ENCODE peak calls at places on chromosomes 13 and 19, in eight cellular contexts. M is A549; V is CD8-positive, alpha-beta T cell; N is activated CD8-positive, alpha-beta T cell treated with anti-CD3 and anti-CD28 coated beads for 36 hours; S is Panc1; B is keratinocyte; H is activated B cell treated with CpG ODN at 0.5 μM for 24 hours; W is H9. Z is an unnamed sample.

GRCh38 chr19:33535176-33535575 is 13.6 kb upstream of the PEPD start:
- DNase-seq in M (no peak), V (no peak), N (no peak), S (no peak), B (no peak), H (no peak), W (no peak), Z (no peak)

GRCh38 chr13:102773441-102774209 is at the start of gene TEX30:
- DNase-seq in M (peak), V (peak), N (peak), S (peak), B (no peak), H (peak), W (peak), Z (peak)

GRCh38 chr19:41545547-41545946 is 30.4 kb upstream of the CEACAM21 start:
- DNase-seq in M (no peak), V (no peak), N (no peak), S (no peak), B (no peak), H (no peak), W (no peak), Z (no peak)

GRCh38 chr13:39317284-39317683 is 279.0 kb downstream of the NHLRC3 start:
- DNase-seq in M (no peak), V (no peak), N (no peak), S (no peak), B (no peak), H (no peak), W (no peak), Z (no peak)

GRCh38 chr13:30027569-30028455 is 177.4 kb upstream of the UBL3 start:
- DNase-seq in M (no peak), V (no peak), N (no peak), S (no peak), B (no peak), H (no peak), W (no peak), Z (no peak)

GRCh38 chr13:95234242-95234641 is 67.0 kb downstream of the ABCC4 start:
- DNase-seq in M (no peak), V (no peak), N (no peak), S (no peak), B (no peak), H (no peak), W (no peak), Z (no peak)

GRCh38 chr19:30302076-30302475 is 70.1 kb upstream of the ZNF536 start:
- DNase-seq in M (no peak), V (no peak), N (no peak), S (no peak), B (no peak), H (no peak), W (no peak), Z (no peak)

GRCh38 chr19:58581227-58582141 is 8.3 kb upstream of the MZF1 start:
- DNase-seq in M (peak), V (peak), N (peak), S (peak), B (no peak), H (peak), W (peak), Z (peak)

GRCh38 chr13:38702609-38703008 is 15.7 kb downstream of the FREM2 start:
- DNase-seq in M (no peak), V (no peak), N (no peak), S (no peak), B (no peak), H (no peak), W (no peak), Z (no peak)

GRCh38 chr13:41542281-41542680 is 84.9 kb downstream of the RGCC start:
- DNase-seq in M (no peak), V (no peak), N (no peak), S (no peak), B (no peak), H (no peak), W (no peak), Z (no peak)

GRCh38 chr19:46580247-46580646 is 20.9 kb upstream of the CALM3 start:
- DNase-seq in M (no peak), V (no peak), N (no peak), S (no peak), B (no peak), H (no peak), W (no peak), Z (no peak)

GRCh38 chr13:31236211-31236786 is 36.5 kb downstream of the B3GLCT start:
- DNase-seq in M (no peak), V (no peak), N (peak), S (no peak), B (no peak), H (no peak), W (no peak), Z (no peak)

GRCh38 chr19:18488403-18488723 is 33.5 kb downstream of the ELL start:
- DNase-seq in M (peak), V (no peak), N (no peak), S (no peak), B (no peak), H (no peak), W (no peak), Z (no peak)

GRCh38 chr13:26497991-26498423 is 59.5 kb upstream of the WASF3 start:
- DNase-seq in M (no peak), V (no peak), N (no peak), S (no peak), B (no peak), H (no peak), W (no peak), Z (no peak)

GRCh38 chr13:80473695-80474094 is 132.8 kb upstream of the SPRY2 start:
- DNase-seq in M (peak), V (no peak), N (no peak), S (peak), B (no peak), H (no peak), W (no peak), Z (no peak)

DNA sequence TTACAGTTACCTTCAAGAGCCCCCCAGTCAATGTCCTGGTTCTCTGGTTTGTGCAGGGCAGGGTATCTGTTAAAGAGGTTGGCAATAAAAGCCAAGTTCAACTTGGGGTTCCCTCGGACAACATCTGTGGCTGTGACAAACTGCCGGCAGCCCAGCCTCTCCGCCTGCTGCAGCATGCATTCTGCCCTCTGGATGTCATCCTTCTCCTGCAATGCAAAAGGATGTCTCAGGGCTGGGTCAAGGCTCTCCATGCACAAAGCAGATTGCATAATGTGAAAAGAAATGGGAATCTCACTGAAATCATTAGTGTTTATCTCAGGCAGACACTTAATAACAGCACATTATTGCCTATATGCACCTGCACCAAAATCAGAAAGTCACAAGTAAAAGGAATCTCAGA is 35.1 kb downstream of the LCP1 start:
- DNase-seq in M (no peak), V (no peak), N (no peak), S (no peak), B (no peak), H (no peak), W (peak), Z (peak)
- TF ChIP-seq CTCF in M (peak), V (no peak), N (no peak), S (no peak), B (peak), H (no peak), W (peak), Z (no peak)

DNA sequence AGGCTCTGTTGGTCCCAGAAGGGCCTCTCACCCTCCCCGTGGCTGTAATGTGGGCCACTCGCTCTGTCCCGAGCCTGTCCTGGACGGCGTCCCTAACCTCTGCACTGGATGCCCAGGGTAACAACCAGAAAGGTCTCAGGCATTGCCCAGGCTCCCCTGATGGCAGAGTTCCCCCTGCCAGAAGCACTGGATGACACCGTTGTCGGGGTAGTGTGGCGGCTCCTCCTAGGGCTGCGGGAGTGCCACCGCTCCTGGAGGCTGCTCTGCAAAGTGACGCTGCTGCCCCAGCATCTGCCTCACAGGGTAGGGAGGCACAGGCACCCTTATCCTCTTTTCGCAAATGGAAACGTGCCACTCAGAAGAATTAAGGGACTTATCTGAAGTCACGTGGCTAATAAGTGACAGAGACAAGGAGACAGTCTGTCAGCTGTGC is 32.0 kb downstream of the MPHOSPH8 start:
- DNase-seq in M (no peak), V (no peak), N (no peak), S (no peak), B (no peak), H (no peak), W (no peak), Z (no peak)
- TF ChIP-seq CTCF in M (no peak), V (no peak), N (no peak), S (no peak), B (no peak), H (no peak), W (no peak), Z (no peak)

DNA sequence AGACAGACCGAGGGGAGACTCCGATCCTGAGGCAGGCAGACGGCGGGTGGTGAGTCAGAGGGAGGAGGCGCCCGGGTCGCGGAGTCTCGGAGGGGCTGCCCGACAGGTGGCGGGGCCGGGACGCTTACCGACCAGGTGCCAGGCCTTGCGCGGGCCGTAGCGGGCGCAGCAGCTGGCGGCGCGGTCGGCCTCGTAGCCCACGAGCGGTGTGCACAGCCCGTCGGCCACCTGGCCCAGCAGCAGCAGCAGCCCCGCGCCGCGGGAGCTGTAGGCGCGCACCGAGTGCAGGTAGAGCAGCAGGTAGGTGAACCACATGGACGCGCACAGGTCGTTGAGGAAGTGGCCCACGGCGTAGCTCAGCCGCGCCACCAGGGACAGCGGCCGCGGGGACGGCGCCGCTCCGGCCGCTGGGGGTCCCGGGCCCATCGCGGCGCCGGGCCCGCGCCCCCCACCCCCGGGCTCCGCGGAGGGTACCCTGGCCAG is 367 bp downstream of the MFSD12 start:
- DNase-seq in M (peak), V (peak), N (peak), S (no peak), B (no peak), H (peak), W (peak), Z (peak)
- TF ChIP-seq CTCF in M (no peak), V (no peak), N (peak), S (no peak), B (peak), H (no peak), W (no peak), Z (no peak)

GRCh38 chr19:7492142-7493055 is 3.6 kb upstream of the PEX11G start:
- DNase-seq in M (no peak), V (no peak), N (peak), S (no peak), B (no peak), H (no peak), W (no peak), Z (no peak)

GRCh38 chr19:7494416-7495098 is 5.7 kb upstream of the PEX11G start:
- DNase-seq in M (no peak), V (no peak), N (no peak), S (no peak), B (no peak), H (no peak), W (no peak), Z (peak)

GRCh38 chr19:7488736-7489353 is at the start of gene PEX11G:
- DNase-seq in M (peak), V (peak), N (peak), S (peak), B (no peak), H (peak), W (peak), Z (peak)

GRCh38 chr19:7486923-7487322 is 1.9 kb downstream of the PEX11G start:
- DNase-seq in M (no peak), V (no peak), N (no peak), S (no peak), B (no peak), H (no peak), W (no peak), Z (no peak)

GRCh38 chr19:7489609-7490044 is 792 bp upstream of the PEX11G start:
- DNase-seq in M (no peak), V (no peak), N (no peak), S (no peak), B (no peak), H (no peak), W (no peak), Z (no peak)
- TF ChIP-seq CTCF in M (no peak), V (no peak), N (no peak), S (no peak), B (no peak), H (no peak), W (peak), Z (no peak)

DNA sequence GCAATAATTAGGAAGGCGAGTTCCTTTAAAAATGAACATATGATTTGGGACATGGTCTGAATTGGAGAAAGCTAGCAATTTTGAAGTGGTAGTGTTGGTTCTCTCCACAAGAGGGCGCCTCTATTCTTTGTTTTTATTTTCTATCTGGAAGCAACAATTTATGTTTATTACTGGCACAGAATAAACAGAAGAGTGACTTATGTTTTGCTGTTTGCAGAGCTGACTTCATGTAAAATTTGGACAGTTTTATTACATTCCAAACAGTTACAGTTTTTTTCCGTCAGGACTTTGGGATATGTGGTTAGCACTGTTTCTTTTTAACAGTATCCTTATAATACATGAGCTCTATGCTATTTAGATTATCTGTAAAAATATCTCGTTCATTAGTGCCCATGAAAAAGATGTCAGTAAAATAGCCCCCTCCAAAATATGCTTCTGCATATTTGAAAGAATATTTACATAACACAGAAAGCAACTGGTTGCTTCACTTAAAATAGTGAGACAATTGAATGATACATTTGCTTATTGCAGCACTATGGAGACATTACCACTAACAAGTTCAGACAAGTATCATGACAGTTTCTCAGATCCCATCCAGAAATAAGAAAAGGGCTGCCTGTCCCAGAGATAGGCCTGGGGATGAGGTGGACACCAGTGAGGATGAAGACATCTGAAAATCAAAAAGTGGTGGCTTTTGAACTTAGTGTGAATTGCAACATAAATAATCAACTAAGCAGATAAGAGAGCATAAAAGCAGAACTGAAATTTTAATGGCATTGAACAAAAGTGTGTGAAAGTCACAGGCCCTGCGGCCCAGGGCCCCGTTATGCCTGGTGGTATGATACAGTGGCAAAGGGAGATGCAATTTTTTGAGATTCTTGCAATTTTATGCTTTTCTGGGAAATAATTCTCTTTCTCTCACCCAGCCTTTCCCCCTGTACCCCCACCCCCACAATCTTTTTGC is 32.3 kb upstream of the FGF9 start:
- DNase-seq in M (peak), V (no peak), N (peak), S (no peak), B (peak), H (no peak), W (no peak), Z (no peak)
- TF ChIP-seq CTCF in M (peak), V (peak), N (peak), S (peak), B (peak), H (peak), W (peak), Z (peak)

GRCh38 chr13:52833261-52833660 is 15.2 kb downstream of the PCDH8 start:
- DNase-seq in M (no peak), V (no peak), N (no peak), S (no peak), B (no peak), H (no peak), W (no peak), Z (no peak)

GRCh38 chr13:52830946-52831345 is 17.5 kb downstream of the PCDH8 start:
- DNase-seq in M (no peak), V (no peak), N (no peak), S (no peak), B (no peak), H (no peak), W (no peak), Z (no peak)

GRCh38 chr13:52832268-52832667 is 16.2 kb downstream of the PCDH8 start:
- DNase-seq in M (no peak), V (no peak), N (no peak), S (no peak), B (no peak), H (no peak), W (no peak), Z (no peak)

DNA sequence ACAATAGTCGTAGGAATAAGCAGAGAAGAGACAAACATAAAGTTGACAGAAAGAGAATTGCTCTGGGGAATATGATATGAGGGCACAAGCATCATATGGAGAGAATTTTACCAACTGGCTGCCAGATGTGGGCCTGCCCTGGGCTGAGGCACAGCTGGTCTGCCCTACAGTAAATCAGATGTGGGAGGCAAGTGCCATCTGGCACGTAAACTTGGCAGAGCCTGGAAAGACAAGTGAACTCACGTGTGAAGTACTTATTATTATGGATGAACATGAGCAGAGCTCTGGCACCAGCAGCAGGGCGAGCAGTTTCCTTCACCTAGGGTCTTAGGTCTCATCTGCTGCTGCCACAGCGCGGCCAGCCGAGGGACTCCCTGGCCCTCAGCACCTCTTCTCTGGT is 20.6 kb downstream of the PCDH8 start:
- DNase-seq in M (no peak), V (no peak), N (no peak), S (no peak), B (no peak), H (no peak), W (no peak), Z (no peak)
- TF ChIP-seq CTCF in M (no peak), V (no peak), N (no peak), S (no peak), B (no peak), H (no peak), W (no peak), Z (no peak)

Z was measured in glutamatergic neuron.